ENCODE peak calls at places on chromosomes 1 and 21, in seven cellular contexts. X is bronchial epithelial cell, A is GM12864, D is keratinocyte, C is left ventricle myocardium inferior, N is GM06990, T is mammary epithelial cell. J is an unnamed sample.

GRCh38 chr1:156639601-156640101 is 2.3 kb upstream of the BCAN start:
- DNase-seq in X (no peak), A (no peak), D (no peak), C (no peak), N (no peak), T (peak), J (no peak)

GRCh38 chr21:38170283-38170682 is 86.5 kb upstream of the KCNJ15 start:
- DNase-seq in X (peak), A (no peak), D (no peak), C (no peak), N (no peak), T (peak), J (peak)

GRCh38 chr1:56489695-56490094 is 89.7 kb downstream of the PLPP3 start:
- DNase-seq in X (no peak), A (no peak), D (no peak), C (no peak), N (no peak), T (no peak), J (no peak)

GRCh38 chr1:167722152-167722869 is 529 bp downstream of the MPZL1 start:
- DNase-seq in X (peak), A (no peak), D (no peak), C (no peak), N (peak), T (peak), J (no peak)

GRCh38 chr1:29482064-29482463 is 245.7 kb downstream of the PTPRU start:
- DNase-seq in X (no peak), A (no peak), D (no peak), C (no peak), N (no peak), T (no peak), J (no peak)

GRCh38 chr1:116771997-116772647 is 17.9 kb downstream of the CD2 start:
- DNase-seq in X (no peak), A (no peak), D (no peak), C (no peak), N (no peak), T (no peak), J (no peak)

GRCh38 chr1:237012789-237013383 is 8.6 kb upstream of the MT1HL1 start:
- DNase-seq in X (peak), A (no peak), D (no peak), C (peak), N (no peak), T (peak), J (no peak)

GRCh38 chr1:14498839-14499238 is 99.6 kb upstream of the KAZN start:
- DNase-seq in X (no peak), A (no peak), D (no peak), C (no peak), N (no peak), T (no peak), J (no peak)

GRCh38 chr1:55140546-55140983 is 74.6 kb downstream of the USP24 start:
- DNase-seq in X (peak), A (peak), D (peak), C (peak), N (peak), T (peak), J (peak)
- H3K4me3 ChIP-seq in X (no peak), A (no peak), D (no peak), C (no peak), N (no peak), T (no peak), J (no peak)

DNA sequence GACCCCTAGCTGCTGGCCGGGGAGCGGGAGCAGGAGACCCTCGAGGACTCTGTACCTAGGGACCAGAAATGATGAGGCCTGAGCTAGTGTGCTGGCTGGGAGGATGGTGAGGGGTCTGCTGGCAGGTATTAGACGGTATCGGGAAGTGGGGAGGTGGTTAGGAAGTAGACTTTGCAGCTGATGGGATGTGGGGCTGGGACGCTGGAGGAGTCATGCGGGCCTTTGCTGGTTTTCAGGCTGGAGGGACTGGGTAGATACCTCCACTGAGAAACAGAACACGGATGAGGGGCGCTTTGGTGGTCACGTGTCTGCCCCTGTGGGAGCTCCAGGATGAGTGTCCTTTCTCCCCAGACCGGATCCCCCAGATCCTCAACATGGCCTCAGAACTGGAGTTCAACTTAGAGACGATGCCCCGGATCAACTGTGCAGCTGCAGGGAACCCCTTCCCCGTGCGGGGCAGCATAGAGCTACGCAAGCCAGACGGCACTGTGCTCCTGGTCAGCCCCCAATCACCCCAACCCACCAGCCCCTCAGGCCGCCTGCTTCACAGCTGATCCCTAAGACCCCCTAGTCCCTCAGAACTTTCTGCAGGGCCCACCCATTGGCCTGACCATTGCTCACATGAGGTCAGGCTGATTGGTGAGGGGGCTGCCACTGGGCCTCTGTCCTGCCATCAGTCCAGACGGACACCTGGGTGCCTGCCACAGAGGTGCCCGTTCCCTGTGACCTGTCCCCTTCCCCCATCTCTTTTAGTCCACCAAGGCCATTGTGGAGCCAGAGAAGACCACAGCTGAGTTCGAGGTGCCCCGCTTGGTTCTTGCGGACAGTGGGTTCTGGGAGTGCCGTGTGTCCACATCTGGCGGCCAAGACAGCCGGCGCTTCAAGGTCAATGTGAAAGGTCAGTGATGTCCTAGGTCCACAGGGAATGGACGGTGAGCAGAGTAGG is 8.1 kb downstream of the TIE1 start:
- DNase-seq in X (no peak), A (no peak), D (no peak), C (no peak), N (no peak), T (no peak), J (no peak)
- TF ChIP-seq CTCF in X (no peak), A (no peak), D (no peak), C (no peak), N (no peak), T (no peak), J (no peak)

DNA sequence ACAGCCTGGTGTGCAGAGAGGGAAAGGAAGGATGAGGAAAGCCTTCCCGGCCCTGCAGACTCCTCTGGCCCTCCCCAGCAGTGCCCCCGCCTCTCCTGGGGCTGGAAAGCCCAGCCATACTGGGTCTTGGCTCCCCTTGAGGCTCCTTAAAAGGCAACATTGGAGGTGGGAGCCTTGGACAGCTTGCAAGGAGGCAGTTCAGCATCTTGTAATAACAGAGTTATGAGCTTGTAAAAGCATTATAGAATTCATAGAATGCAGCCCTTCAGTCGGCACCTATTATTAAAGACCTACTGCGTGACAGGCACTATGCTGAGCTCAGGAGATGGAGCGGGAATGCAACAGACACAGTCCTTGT is 4.2 kb downstream of the TINAGL1 start:
- DNase-seq in X (no peak), A (no peak), D (no peak), C (no peak), N (no peak), T (no peak), J (no peak)
- H3K4me3 ChIP-seq in X (no peak), A (no peak), D (no peak), C (peak), N (no peak), T (peak), J (no peak)

DNA sequence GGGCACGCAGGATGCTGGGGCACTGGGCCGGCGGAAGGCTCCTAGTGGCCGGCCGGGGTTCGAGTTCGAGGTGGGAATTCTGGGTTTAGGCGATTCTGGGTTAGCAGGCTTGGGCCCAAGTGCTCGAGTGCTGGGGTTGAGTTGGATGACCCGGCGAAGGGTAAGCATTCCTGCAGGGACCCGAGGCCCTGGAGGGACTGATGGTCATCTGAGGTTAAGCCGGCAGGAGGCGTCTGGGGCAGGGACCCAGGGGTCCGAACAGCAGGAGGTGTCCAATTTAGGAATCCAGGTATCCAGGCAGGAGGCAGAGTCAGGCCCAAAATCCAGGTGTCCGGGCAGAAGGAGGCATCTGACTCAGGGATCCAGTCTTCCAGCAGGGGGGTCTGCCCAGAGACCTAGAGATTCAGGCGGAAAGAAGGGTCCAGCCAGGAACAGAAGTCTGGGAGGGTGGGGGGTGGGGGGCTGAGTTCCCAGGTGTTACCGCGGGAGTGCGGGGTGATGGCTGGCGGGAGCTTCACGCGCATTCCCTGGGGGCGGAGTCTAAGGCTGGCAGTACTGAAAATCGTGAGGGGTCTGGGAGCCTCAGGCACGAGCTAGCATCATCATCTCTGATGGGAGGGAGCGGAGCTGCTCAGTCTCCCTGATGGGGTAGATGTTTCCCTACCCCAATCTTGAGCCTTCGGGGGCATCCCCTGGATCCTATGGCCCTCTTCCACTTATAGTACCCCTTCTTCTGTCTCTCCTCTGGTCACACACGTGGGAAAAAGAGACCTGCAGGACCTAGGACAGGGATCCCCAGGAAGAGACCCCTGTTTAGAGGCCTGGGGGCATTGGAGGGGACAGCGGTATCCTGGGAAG is 585 bp downstream of the GPR3 start:
- DNase-seq in X (no peak), A (no peak), D (no peak), C (no peak), N (no peak), T (no peak), J (no peak)
- TF ChIP-seq CTCF in X (peak), A (peak), D (no peak), C (no peak), N (peak), T (peak), J (peak)

GRCh38 chr1:85240659-85241058 is 18.8 kb downstream of the C1orf52 start:
- DNase-seq in X (no peak), A (no peak), D (no peak), C (no peak), N (no peak), T (no peak), J (no peak)

GRCh38 chr1:85245891-85246290 is 13.6 kb downstream of the C1orf52 start:
- DNase-seq in X (no peak), A (no peak), D (no peak), C (no peak), N (no peak), T (no peak), J (no peak)

GRCh38 chr1:85245456-85245855 is 14.0 kb downstream of the C1orf52 start:
- DNase-seq in X (peak), A (no peak), D (no peak), C (no peak), N (no peak), T (peak), J (no peak)

GRCh38 chr1:85244271-85245053 is 15.0 kb downstream of the C1orf52 start:
- DNase-seq in X (no peak), A (no peak), D (no peak), C (no peak), N (no peak), T (no peak), J (no peak)

GRCh38 chr1:85243336-85243735 is 16.1 kb downstream of the C1orf52 start:
- DNase-seq in X (no peak), A (no peak), D (no peak), C (no peak), N (no peak), T (no peak), J (no peak)
- H3K4me3 ChIP-seq in X (no peak), A (no peak), D (no peak), C (no peak), N (no peak), T (no peak), J (no peak)

GRCh38 chr21:14766241-14766640 is 220.1 kb upstream of the SAMSN1 start:
- DNase-seq in X (no peak), A (no peak), D (no peak), C (no peak), N (no peak), T (no peak), J (no peak)
- TF ChIP-seq CTCF in X (no peak), A (no peak), D (no peak), C (no peak), N (no peak), T (no peak), J (no peak)

DNA sequence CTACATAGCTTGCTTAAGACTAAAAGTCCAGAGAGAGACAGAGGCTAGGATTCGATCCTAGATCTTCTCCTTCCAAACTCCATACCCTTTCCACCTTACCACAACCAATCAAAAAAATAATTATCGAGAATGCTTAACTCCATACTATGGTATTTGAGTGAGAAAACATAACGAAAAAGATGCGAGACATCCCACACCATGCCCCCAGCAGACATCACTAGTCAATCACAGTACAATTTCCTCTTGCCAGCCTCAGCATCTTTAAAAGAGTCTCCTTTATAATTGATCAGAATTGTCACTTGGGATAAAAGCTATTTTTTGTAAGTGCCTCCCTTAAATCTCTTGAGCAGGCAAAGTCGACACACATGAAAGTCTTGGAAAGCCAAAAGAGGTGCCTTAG is 875 bp downstream of the NCF2 start:
- DNase-seq in X (no peak), A (no peak), D (no peak), C (no peak), N (no peak), T (no peak), J (peak)
- H3K4me3 ChIP-seq in X (no peak), A (peak), D (peak), C (peak), N (peak), T (no peak), J (peak)

GRCh38 chr1:77143529-77144121 is 75.6 kb downstream of the PIGK start:
- DNase-seq in X (peak), A (no peak), D (no peak), C (no peak), N (no peak), T (no peak), J (no peak)
- TF ChIP-seq CTCF in X (no peak), A (no peak), D (no peak), C (peak), N (peak), T (peak), J (no peak)

GRCh38 chr1:169858467-169858866 is 35.2 kb downstream of the SCYL3 start:
- DNase-seq in X (peak), A (no peak), D (no peak), C (no peak), N (no peak), T (peak), J (no peak)

GRCh38 chr1:169860187-169860586 is 33.5 kb downstream of the SCYL3 start:
- DNase-seq in X (no peak), A (no peak), D (no peak), C (no peak), N (no peak), T (no peak), J (peak)

GRCh38 chr1:169853335-169853734 is 40.4 kb downstream of the SCYL3 start:
- DNase-seq in X (no peak), A (no peak), D (no peak), C (no peak), N (no peak), T (no peak), J (no peak)

GRCh38 chr1:169860750-169861149 is 32.9 kb downstream of the SCYL3 start:
- DNase-seq in X (no peak), A (no peak), D (no peak), C (no peak), N (no peak), T (no peak), J (no peak)

GRCh38 chr1:169859001-169859400 is 34.7 kb downstream of the SCYL3 start:
- DNase-seq in X (no peak), A (no peak), D (no peak), C (no peak), N (no peak), T (no peak), J (no peak)
- H3K4me3 ChIP-seq in X (no peak), A (no peak), D (no peak), C (no peak), N (no peak), T (no peak), J (no peak)

DNA sequence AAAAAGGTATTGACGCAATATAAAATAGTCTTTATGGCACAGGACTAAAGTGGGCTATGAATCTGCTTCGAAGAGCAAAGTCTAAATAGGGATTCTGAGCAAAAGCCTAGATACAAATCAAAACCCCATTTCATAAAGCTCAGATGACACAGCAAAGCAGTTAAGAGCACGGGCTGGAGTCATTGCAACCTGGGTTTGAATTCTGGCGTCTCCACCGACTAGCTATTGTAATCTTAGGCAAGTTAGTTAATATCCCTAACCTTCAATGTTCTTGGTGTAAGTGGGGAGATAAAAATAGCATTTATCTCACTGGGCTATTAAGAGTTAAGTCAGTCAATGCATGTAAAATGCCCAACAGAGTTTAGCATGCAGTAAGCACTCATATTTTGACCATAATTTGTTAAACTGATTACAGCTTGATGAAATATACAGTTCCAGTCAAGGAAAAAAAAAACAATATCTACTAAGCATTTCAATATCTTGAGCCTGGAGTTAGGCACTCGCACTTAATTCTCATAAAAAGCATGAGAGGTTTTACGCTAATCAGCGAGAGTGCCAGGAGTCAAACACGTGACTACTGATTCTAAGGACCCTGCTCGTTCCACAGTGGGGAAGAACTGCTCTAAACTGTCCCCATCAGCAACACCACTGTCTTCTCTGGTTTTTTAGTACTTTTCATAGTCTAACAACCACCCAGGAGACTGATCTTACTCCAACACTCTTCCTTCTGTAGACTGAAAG is 75.5 kb downstream of the JAK1 start:
- DNase-seq in X (no peak), A (no peak), D (no peak), C (no peak), N (no peak), T (no peak), J (no peak)
- TF ChIP-seq CTCF in X (no peak), A (no peak), D (no peak), C (no peak), N (no peak), T (no peak), J (no peak)

J was measured in GM12865.